ENCODE peak calls at places on chromosomes 7 and 10, in four cellular contexts. H is heart left ventricle, A is cardiac muscle cell, W is spleen. K is an unnamed sample.

GRCh38 chr10:80459047-80459865 is 5.1 kb downstream of the TSPAN14 start:
- DNase-seq in H (peak; percentile 74), A (peak; percentile 77), W (peak; percentile 93), K (peak; percentile 74)

GRCh38 chr7:150732786-150733733 is 4.2 kb upstream of the GIMAP5 start:
- DNase-seq in H (no peak), A (no peak), W (no peak), K (no peak)

GRCh38 chr10:70174058-70174741 is 3.9 kb upstream of the SAR1A start:
- DNase-seq in H (no peak), A (no peak), W (no peak), K (peak; percentile 37)

GRCh38 chr7:47710201-47710935 is 128.5 kb upstream of the TNS3 start:
- DNase-seq in H (no peak), A (peak; percentile 81), W (no peak), K (no peak)

GRCh38 chr10:99630439-99630838 is 10.2 kb upstream of the SLC25A28 start:
- DNase-seq in H (no peak), A (peak; percentile 79), W (no peak), K (peak; percentile 76)

GRCh38 chr7:44285561-44285960 is 39.8 kb downstream of the CAMK2B start:
- DNase-seq in H (no peak), A (no peak), W (peak; percentile 38), K (no peak)

GRCh38 chr10:111598433-111599059 is 521.7 kb downstream of the ADRA2A start:
- DNase-seq in H (no peak), A (peak; percentile 61), W (no peak), K (peak; percentile 77)

GRCh38 chr7:41696323-41696916 is 6.5 kb downstream of the INHBA start:
- DNase-seq in H (peak; percentile 62), A (peak; percentile 90), W (peak; percentile 85), K (peak; percentile 72)

GRCh38 chr7:15015545-15016314 is 113.2 kb upstream of the DGKB start:
- DNase-seq in H (peak; percentile 33), A (peak; percentile 85), W (no peak), K (peak; percentile 90)

GRCh38 chr10:71476249-71477011 is 79.7 kb downstream of the CDH23 start:
- DNase-seq in H (peak; percentile 69), A (peak; percentile 31), W (peak; percentile 38), K (no peak)

GRCh38 chr7:156034397-156034796 is 222.1 kb upstream of the SHH start:
- DNase-seq in H (no peak), A (no peak), W (no peak), K (no peak)

GRCh38 chr7:139942686-139943085 is 113.6 kb downstream of the TBXAS1 start:
- DNase-seq in H (no peak), A (peak; percentile 65), W (no peak), K (no peak)

GRCh38 chr7:95549818-95550529 is 46.3 kb downstream of the PDK4 start:
- DNase-seq in H (peak; percentile 95), A (peak; percentile 97), W (no peak), K (peak; percentile 93)

GRCh38 chr7:108244110-108244509 is 113.9 kb upstream of the LAMB4 start:
- DNase-seq in H (no peak), A (no peak), W (no peak), K (peak; percentile 27)

GRCh38 chr10:114038819-114039218 is 4.8 kb upstream of the ADRB1 start:
- DNase-seq in H (no peak), A (no peak), W (no peak), K (no peak)
- TF ChIP-seq CTCF in H (no peak), A (no peak), W (no peak), K (no peak)

DNA sequence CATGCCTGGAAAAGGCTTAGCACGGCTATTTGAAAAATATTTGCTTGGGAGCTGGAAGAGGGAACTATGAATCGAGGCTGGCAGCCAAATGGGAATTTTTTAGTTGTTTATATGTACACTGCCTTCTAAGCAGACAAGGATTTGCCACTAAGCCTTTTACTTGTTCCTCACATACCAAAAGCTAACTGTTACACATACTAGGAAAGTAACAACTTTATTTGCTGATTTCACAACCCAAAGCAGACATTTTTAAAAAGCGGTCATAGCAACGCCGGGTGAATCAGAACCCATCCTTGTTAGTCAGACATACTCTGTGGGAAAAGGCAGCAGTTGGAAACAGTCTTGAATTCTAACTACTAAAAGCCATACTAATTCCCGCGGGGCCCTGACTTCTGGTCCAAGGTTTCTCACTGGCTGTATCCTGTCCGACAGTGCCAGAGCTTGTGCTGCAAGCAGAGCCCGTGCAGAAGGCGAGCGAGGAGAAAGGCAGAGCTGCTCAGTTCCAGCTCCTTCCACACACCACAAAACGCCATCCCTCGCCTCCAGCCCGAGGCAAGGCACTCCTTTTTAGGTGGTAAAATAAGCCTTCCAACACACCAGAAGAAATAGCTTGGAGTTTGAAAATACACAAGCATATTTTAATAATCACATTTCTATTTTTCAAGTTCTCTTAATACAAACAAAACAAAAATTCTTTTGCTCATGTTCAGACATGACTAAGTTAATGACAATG is 89.2 kb downstream of the RNF216 start:
- DNase-seq in H (peak; percentile 91), A (peak; percentile 97), W (peak; percentile 79), K (peak; percentile 97)
- H3K4me3 ChIP-seq in H (no peak overlapping the region), A (no peak overlapping the region), W (no peak overlapping the region), K (peak overlapping the region; percentile 34)

GRCh38 chr10:122530177-122530576 is 30.4 kb upstream of the DMBT1 start:
- DNase-seq in H (peak; percentile 57), A (peak; percentile 58), W (no peak), K (no peak)

GRCh38 chr10:122521011-122521410 is 39.5 kb upstream of the DMBT1 start:
- DNase-seq in H (no peak), A (peak; percentile 21), W (no peak), K (no peak)

GRCh38 chr10:122524811-122525210 is 35.7 kb upstream of the DMBT1 start:
- DNase-seq in H (no peak), A (no peak), W (no peak), K (no peak)

GRCh38 chr10:122526892-122527291 is 33.7 kb upstream of the DMBT1 start:
- DNase-seq in H (no peak), A (no peak), W (no peak), K (no peak)

DNA sequence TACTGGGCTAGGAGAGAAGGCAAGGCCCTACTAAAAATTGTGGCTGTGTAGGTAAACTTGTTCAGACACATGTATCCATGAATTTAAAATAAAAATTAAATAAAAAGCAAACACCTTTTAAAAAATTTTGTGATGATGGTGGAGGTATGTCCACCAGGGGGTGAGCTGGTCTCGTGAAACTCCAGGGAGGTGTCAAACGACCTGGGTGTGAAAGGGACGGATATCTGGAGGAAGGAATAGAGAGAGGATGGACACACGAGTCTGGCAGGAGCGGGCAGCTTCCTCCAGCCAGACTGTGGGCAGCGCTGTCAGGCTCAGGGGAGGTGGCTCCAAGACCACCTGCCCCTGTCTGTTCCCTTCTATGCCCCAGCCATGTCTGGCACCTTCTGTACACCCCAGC is 34.8 kb upstream of the DMBT1 start:
- DNase-seq in H (no peak), A (peak; percentile 26), W (no peak), K (peak; percentile 29)
- TF ChIP-seq CTCF in H (no peak), A (peak; percentile 27), W (no peak), K (peak; percentile 33)

DNA sequence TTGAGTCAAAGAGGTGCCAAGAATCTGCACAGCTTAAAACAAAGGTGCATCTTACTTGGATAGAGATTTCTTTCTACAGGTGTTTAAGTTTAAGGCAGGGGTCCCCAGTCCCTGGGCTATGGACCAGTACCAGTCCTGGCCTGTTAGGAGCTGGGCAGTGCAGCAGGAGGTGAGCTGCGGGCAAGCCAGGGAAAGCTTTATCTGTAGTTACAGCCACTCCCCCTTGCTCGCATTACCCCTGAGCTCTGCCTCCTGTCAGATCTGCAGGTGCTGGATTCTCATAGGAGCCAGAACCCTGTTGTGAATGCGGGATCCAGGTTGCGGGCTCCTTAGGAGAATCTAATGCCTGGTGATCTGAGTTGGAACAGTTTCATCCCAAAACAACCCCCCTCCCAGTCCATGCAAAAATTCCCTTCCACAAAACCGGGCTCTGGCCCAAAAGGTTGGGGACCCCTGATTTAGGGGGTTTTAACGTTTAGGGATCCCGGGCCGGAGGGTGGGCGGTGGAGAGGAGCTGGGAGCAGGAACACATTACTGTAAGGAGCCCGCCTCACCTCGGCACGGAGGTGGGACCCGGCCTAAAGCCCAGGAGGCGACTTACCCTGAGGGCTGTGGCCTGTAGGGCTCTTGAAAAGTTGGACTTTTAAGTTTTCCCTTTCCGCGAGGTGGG is 60.2 kb downstream of the ZNF467 start:
- DNase-seq in H (no peak), A (no peak), W (peak; percentile 81), K (no peak)
- H3K4me3 ChIP-seq in H (peak overlapping the region; percentile 94), A (no peak overlapping the region), W (no peak overlapping the region), K (no peak overlapping the region)

GRCh38 chr10:73167557-73168485 is at the start of the genes ECD and FAM149B1:
- DNase-seq in H (peak; percentile 96), A (peak; percentile 96), W (peak; percentile 97), K (peak; percentile 95)
- TF ChIP-seq CTCF in H (no peak), A (no peak), W (peak; percentile 47), K (no peak)